ENCODE peak calls at places on chromosomes 6 and 20, in seven cellular contexts. C is G401; E is adipocyte; Y is activated CD8-positive, alpha-beta memory T cell treated with anti-CD3 and anti-CD28 coated beads for 48 hours; P is LoVo; N is A549; M is AG04450. K is an unnamed sample.

GRCh38 chr6:137271245-137272183 is 52.3 kb upstream of the IFNGR1 start:
- DNase-seq in P (peak), E (peak), C (peak), Y (no peak), N (peak), M (peak), K (peak)

GRCh38 chr20:1912056-1912455 is 16.8 kb downstream of the SIRPA start:
- DNase-seq in C (peak), N (no peak), P (no peak), M (no peak), E (no peak), Y (no peak), K (no peak)

GRCh38 chr6:31922942-31923341 is 4.6 kb upstream of the C2 start:
- DNase-seq in Y (no peak), P (no peak), E (no peak), N (no peak), M (no peak), C (peak), K (no peak)

GRCh38 chr6:10852281-10852965 is 14.1 kb upstream of the MAK start:
- DNase-seq in E (no peak), N (no peak), M (peak), Y (no peak), P (no peak), C (no peak), K (no peak)

GRCh38 chr6:54283877-54284860 is 24.1 kb upstream of the TINAG start:
- DNase-seq in N (no peak), P (no peak), Y (no peak), M (no peak), E (no peak), C (no peak), K (no peak)

GRCh38 chr6:127946388-127946787 is 45.5 kb upstream of the THEMIS start:
- DNase-seq in C (no peak), P (no peak), Y (no peak), M (no peak), N (no peak), E (no peak), K (no peak)

GRCh38 chr6:81769834-81770233 is 17.4 kb upstream of the TENT5A start:
- DNase-seq in Y (no peak), P (peak), E (peak), N (no peak), M (no peak), C (no peak), K (no peak)

GRCh38 chr20:8012724-8013123 is 6.8 kb downstream of the TMX4 start:
- DNase-seq in M (no peak), N (no peak), Y (no peak), P (no peak), C (no peak), E (peak), K (no peak)

GRCh38 chr6:9657994-9658393 is 756.9 kb downstream of the TFAP2A start:
- DNase-seq in E (peak), M (peak), Y (no peak), C (no peak), P (no peak), N (no peak), K (no peak)

GRCh38 chr20:42441862-42442196 is 747.9 kb downstream of the PTPRT start:
- DNase-seq in P (no peak), C (peak), N (no peak), Y (no peak), M (no peak), E (no peak), K (no peak)

GRCh38 chr6:43506667-43507471 is 3.3 kb downstream of the LRRC73 start:
- DNase-seq in E (peak), P (peak), Y (peak), N (peak), C (peak), M (peak), K (peak)

GRCh38 chr6:158072083-158072721 is 90.5 kb downstream of the SYNJ2 start:
- DNase-seq in E (peak), N (peak), M (peak), C (peak), Y (peak), P (peak), K (peak)

GRCh38 chr6:132733288-132733687 is 19.4 kb upstream of the VNN1 start:
- DNase-seq in C (no peak), P (no peak), Y (no peak), N (no peak), M (no peak), E (no peak), K (no peak)

GRCh38 chr6:26205161-26205624 is 118.0 kb downstream of the HFE start:
- DNase-seq in N (peak), C (peak), M (peak), Y (peak), P (peak), E (peak), K (peak)

GRCh38 chr6:148829415-148830101 is 82.7 kb downstream of the UST start:
- DNase-seq in P (no peak), C (no peak), Y (no peak), E (no peak), M (no peak), N (no peak), K (no peak)

GRCh38 chr6:130937942-130938604 is 110.9 kb downstream of the SMLR1 start:
- DNase-seq in P (no peak), N (no peak), M (no peak), Y (no peak), E (peak), C (no peak), K (no peak)

GRCh38 chr20:59938696-59939051 is 1.4 kb downstream of the PPP1R3D start:
- DNase-seq in Y (no peak), C (peak), P (no peak), N (no peak), M (no peak), E (peak), K (no peak)

GRCh38 chr6:109446541-109446940 is 6.0 kb downstream of the SMPD2 start:
- DNase-seq in C (no peak), N (no peak), M (no peak), P (no peak), E (no peak), Y (no peak), K (no peak)

GRCh38 chr6:106620931-106621672 is 8.2 kb downstream of the RTN4IP1 start:
- DNase-seq in Y (no peak), P (no peak), M (no peak), E (peak), C (no peak), N (no peak), K (no peak)

GRCh38 chr20:3213226-3213625 is 3.9 kb downstream of the ITPA start:
- DNase-seq in M (no peak), C (no peak), P (no peak), Y (no peak), N (no peak), E (no peak), K (no peak)

GRCh38 chr6:127391019-127391974 is 47.9 kb upstream of the ECHDC1 start:
- DNase-seq in N (no peak), M (no peak), E (no peak), P (no peak), Y (no peak), C (no peak), K (no peak)

GRCh38 chr6:170026272-170027110 is 264.4 kb downstream of the DLL1 start:
- DNase-seq in E (no peak), C (no peak), M (no peak), Y (no peak), N (no peak), P (peak), K (peak)

GRCh38 chr6:8180327-8181161 is 78.2 kb upstream of the EEF1E1 start:
- DNase-seq in N (no peak), M (peak), Y (no peak), C (peak), P (peak), E (peak), K (no peak)

GRCh38 chr6:56807992-56808342 is 146.9 kb upstream of the BEND6 start:
- DNase-seq in Y (no peak), P (peak), E (no peak), N (no peak), C (no peak), M (no peak), K (no peak)

GRCh38 chr20:17797163-17797562 is 97.4 kb downstream of the BANF2 start:
- DNase-seq in Y (no peak), P (peak), N (no peak), C (no peak), M (no peak), E (no peak), K (no peak)

GRCh38 chr20:25355866-25356265 is 34.8 kb downstream of the ABHD12 start:
- DNase-seq in C (no peak), E (no peak), N (no peak), P (no peak), M (no peak), Y (no peak), K (no peak)

GRCh38 chr6:13863699-13864155 is 49.4 kb upstream of the MCUR1 start:
- DNase-seq in N (no peak), C (no peak), E (no peak), P (peak), Y (no peak), M (no peak), K (no peak)

GRCh38 chr6:12992770-12993169 is 276.2 kb downstream of the PHACTR1 start:
- DNase-seq in E (no peak), P (no peak), M (no peak), C (no peak), Y (no peak), N (no peak), K (no peak)

GRCh38 chr20:39107741-39108140 is 145.6 kb downstream of the DHX35 start:
- DNase-seq in N (no peak), P (peak), E (peak), M (no peak), Y (no peak), C (no peak), K (no peak)

GRCh38 chr6:4647414-4648365 is 128.5 kb upstream of the CDYL start:
- DNase-seq in Y (no peak), P (peak), N (peak), C (peak), M (peak), E (peak), K (peak)

GRCh38 chr6:159899994-159900745 is 9.4 kb downstream of the MAS1 start:
- DNase-seq in M (peak), E (peak), P (peak), C (no peak), Y (no peak), N (peak), K (no peak)

GRCh38 chr6:137297887-137298286 is 78.7 kb upstream of the IFNGR1 start:
- DNase-seq in N (no peak), P (no peak), M (no peak), E (peak), C (peak), Y (no peak), K (no peak)

GRCh38 chr6:162940426-162940825 is 212.7 kb downstream of the PACRG start:
- DNase-seq in Y (no peak), N (no peak), M (no peak), C (no peak), P (no peak), E (no peak), K (no peak)

GRCh38 chr6:15110721-15111354 is 135.0 kb upstream of the JARID2 start:
- DNase-seq in N (no peak), P (no peak), M (no peak), C (no peak), Y (no peak), E (no peak), K (no peak)

GRCh38 chr20:46060975-46061374 is 28.8 kb downstream of the NCOA5 start:
- DNase-seq in E (no peak), Y (no peak), C (no peak), N (no peak), M (no peak), P (no peak), K (no peak)